ENCODE peak calls at places on chromosomes 3 and 15, in four cellular contexts. One of them, this sample, is unnamed.

GRCh38 chr3:110625126-110625798 is 446.4 kb upstream of the NECTIN3 start:
- DNase-seq in right cardiac atrium: no peak
- DNase-seq in IMR-90: no peak
- DNase-seq in PC-9: no peak
- DNase-seq in this sample: no peak

GRCh38 chr15:54208786-54209185 is 230.5 kb downstream of the UNC13C start:
- DNase-seq in right cardiac atrium: no peak
- DNase-seq in IMR-90: no peak
- DNase-seq in PC-9: no peak
- DNase-seq in this sample: no peak

GRCh38 chr3:102378216-102378615 is 56.6 kb upstream of the ZPLD1 start:
- DNase-seq in right cardiac atrium: no peak
- DNase-seq in IMR-90: no peak
- DNase-seq in PC-9: no peak
- DNase-seq in this sample: peak; percentile 92

GRCh38 chr3:147389265-147390175 is 16.8 kb downstream of the ZIC4 start:
- DNase-seq in right cardiac atrium: no peak
- DNase-seq in IMR-90: no peak
- DNase-seq in PC-9: no peak
- DNase-seq in this sample: no peak

GRCh38 chr3:95097493-95097892 is 1034.6 kb downstream of the NSUN3 start:
- DNase-seq in right cardiac atrium: no peak
- DNase-seq in IMR-90: no peak
- DNase-seq in PC-9: no peak
- DNase-seq in this sample: no peak

GRCh38 chr15:58232273-58233065 is 94.3 kb downstream of the AQP9 start:
- DNase-seq in right cardiac atrium: no peak
- DNase-seq in IMR-90: no peak
- DNase-seq in PC-9: no peak
- DNase-seq in this sample: no peak

GRCh38 chr3:108145578-108145977 is 54.7 kb upstream of the CD47 start:
- DNase-seq in right cardiac atrium: no peak
- DNase-seq in IMR-90: no peak
- DNase-seq in PC-9: no peak
- DNase-seq in this sample: no peak

GRCh38 chr3:68876112-68876713 is 56.1 kb downstream of the TAFA4 start:
- DNase-seq in right cardiac atrium: no peak
- DNase-seq in IMR-90: peak; percentile 74
- DNase-seq in PC-9: no peak
- DNase-seq in this sample: peak; percentile 18

GRCh38 chr15:97027772-97028171 is 697.3 kb downstream of the NR2F2 start:
- DNase-seq in right cardiac atrium: no peak
- DNase-seq in IMR-90: no peak
- DNase-seq in PC-9: no peak
- DNase-seq in this sample: no peak

GRCh38 chr15:101100593-101101442 is 151.0 kb downstream of the CHSY1 start:
- DNase-seq in right cardiac atrium: peak; percentile 41
- DNase-seq in IMR-90: no peak
- DNase-seq in PC-9: no peak
- DNase-seq in this sample: no peak

GRCh38 chr15:52733078-52733477 is 53.9 kb upstream of the ATOSA start:
- DNase-seq in right cardiac atrium: no peak
- DNase-seq in IMR-90: no peak
- DNase-seq in PC-9: peak; percentile 61
- DNase-seq in this sample: no peak

GRCh38 chr3:104005815-104006214 is 1360.9 kb upstream of the ALCAM start:
- DNase-seq in right cardiac atrium: no peak
- DNase-seq in IMR-90: no peak
- DNase-seq in PC-9: no peak
- DNase-seq in this sample: peak; percentile 2

GRCh38 chr3:18808423-18808822 is 339.9 kb upstream of the KCNH8 start:
- DNase-seq in right cardiac atrium: no peak
- DNase-seq in IMR-90: no peak
- DNase-seq in PC-9: no peak
- DNase-seq in this sample: peak; percentile 33

GRCh38 chr15:56821721-56822425 is 88.6 kb upstream of the ZNF280D start:
- DNase-seq in right cardiac atrium: peak; percentile 63
- DNase-seq in IMR-90: peak; percentile 77
- DNase-seq in PC-9: peak; percentile 35
- DNase-seq in this sample: peak; percentile 16

GRCh38 chr15:97745481-97746071 is 214.9 kb upstream of the ARRDC4 start:
- DNase-seq in right cardiac atrium: no peak
- DNase-seq in IMR-90: no peak
- DNase-seq in PC-9: no peak
- DNase-seq in this sample: no peak

GRCh38 chr3:12748477-12748876 is 10.6 kb downstream of the TMEM40 start:
- DNase-seq in right cardiac atrium: no peak
- DNase-seq in IMR-90: no peak
- DNase-seq in PC-9: no peak
- DNase-seq in this sample: no peak

GRCh38 chr15:63495780-63496179 is 8.6 kb upstream of the USP3 start:
- DNase-seq in right cardiac atrium: no peak
- DNase-seq in IMR-90: no peak
- DNase-seq in PC-9: no peak
- DNase-seq in this sample: no peak

GRCh38 chr3:187327827-187328226 is 36.3 kb upstream of the MASP1 start:
- DNase-seq in right cardiac atrium: no peak
- DNase-seq in IMR-90: no peak
- DNase-seq in PC-9: no peak
- DNase-seq in this sample: no peak

GRCh38 chr3:112734718-112735350 is 93.9 kb upstream of the CCDC80 start:
- DNase-seq in right cardiac atrium: no peak
- DNase-seq in IMR-90: peak; percentile 78
- DNase-seq in PC-9: peak; percentile 44
- DNase-seq in this sample: no peak

GRCh38 chr15:36373549-36373948 is 205.9 kb upstream of the CDIN1 start:
- DNase-seq in right cardiac atrium: no peak
- DNase-seq in IMR-90: peak; percentile 3
- DNase-seq in PC-9: peak; percentile 94
- DNase-seq in this sample: no peak

GRCh38 chr3:13037458-13038117 is 35.6 kb downstream of the IQSEC1 start:
- DNase-seq in right cardiac atrium: no peak
- DNase-seq in IMR-90: peak; percentile 25
- DNase-seq in PC-9: no peak
- DNase-seq in this sample: no peak

GRCh38 chr3:50370594-50370993 is 11.3 kb upstream of the TMEM115 start:
- DNase-seq in right cardiac atrium: no peak
- DNase-seq in IMR-90: peak; percentile 23
- DNase-seq in PC-9: no peak
- DNase-seq in this sample: no peak

GRCh38 chr15:30816430-30816829 is 87.3 kb upstream of the FAN1 start:
- DNase-seq in right cardiac atrium: no peak
- DNase-seq in IMR-90: no peak
- DNase-seq in PC-9: no peak
- DNase-seq in this sample: no peak

GRCh38 chr15:84398763-84399701 is 163.5 kb downstream of the GOLGA6L4 start:
- DNase-seq in right cardiac atrium: peak; percentile 63
- DNase-seq in IMR-90: no peak
- DNase-seq in PC-9: no peak
- DNase-seq in this sample: no peak

GRCh38 chr3:126985143-126985985 is 2.4 kb downstream of the PLXNA1 start:
- DNase-seq in right cardiac atrium: peak; percentile 65
- DNase-seq in IMR-90: no peak
- DNase-seq in PC-9: no peak
- DNase-seq in this sample: no peak

GRCh38 chr3:29065211-29065785 is 215.6 kb upstream of the RBMS3 start:
- DNase-seq in right cardiac atrium: peak; percentile 80
- DNase-seq in IMR-90: peak; percentile 99
- DNase-seq in PC-9: peak; percentile 52
- DNase-seq in this sample: peak; percentile 98

GRCh38 chr3:63470745-63471144 is 181.7 kb upstream of the SNTN start:
- DNase-seq in right cardiac atrium: no peak
- DNase-seq in IMR-90: no peak
- DNase-seq in PC-9: no peak
- DNase-seq in this sample: no peak

GRCh38 chr3:105459566-105460290 is 93.0 kb downstream of the ALCAM start:
- DNase-seq in right cardiac atrium: no peak
- DNase-seq in IMR-90: peak; percentile 52
- DNase-seq in PC-9: no peak
- DNase-seq in this sample: no peak
- H3K27ac ChIP-seq in right cardiac atrium: no peak overlapping the region
- H3K27ac ChIP-seq in IMR-90: no peak overlapping the region
- H3K27ac ChIP-seq in PC-9: no peak overlapping the region
- H3K27ac ChIP-seq in this sample: no peak overlapping the region

DNA sequence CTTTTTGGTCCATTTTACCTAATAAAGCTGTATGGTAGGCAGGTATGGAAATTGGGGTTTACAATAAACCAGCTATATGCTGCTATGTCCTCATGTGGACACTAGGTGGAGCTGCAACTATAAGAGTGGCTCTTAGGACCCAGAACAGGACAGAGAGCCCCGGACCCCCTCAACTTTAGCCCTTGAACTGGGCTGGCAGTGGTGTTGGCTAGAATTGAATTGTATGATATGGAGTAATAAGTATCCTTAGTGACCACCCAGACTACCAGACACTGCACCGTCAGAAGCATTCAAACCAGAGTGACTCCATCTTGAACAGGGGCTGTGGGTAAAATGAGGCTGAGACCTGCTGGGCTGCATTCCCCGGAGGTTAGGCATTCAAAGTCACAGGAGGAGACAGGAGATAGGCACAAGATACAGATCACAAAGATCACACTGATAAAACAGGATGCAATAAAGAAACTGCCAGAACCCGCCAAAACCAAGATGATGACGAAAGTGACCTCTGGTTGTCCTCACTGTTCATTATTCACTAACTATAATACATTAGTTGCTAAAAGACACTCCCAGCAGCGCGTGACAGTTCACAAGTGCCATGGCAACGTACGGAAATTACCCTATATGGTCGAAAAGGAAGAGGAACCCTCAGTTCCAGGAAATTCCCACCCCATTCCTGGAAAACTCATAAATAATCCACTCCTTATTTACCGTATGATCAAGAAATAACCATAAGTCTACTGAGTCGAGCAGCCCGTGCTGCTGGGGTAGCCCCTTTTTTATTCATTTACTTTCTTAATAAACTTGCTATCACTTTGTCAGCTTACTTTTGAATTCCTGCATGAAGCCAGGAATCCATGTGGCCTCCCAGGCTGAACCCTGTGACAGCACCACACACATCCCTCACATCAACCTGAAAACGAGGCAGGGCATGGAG is 68.7 kb upstream of the BLM start:
- DNase-seq in right cardiac atrium: peak; percentile 78
- DNase-seq in IMR-90: peak; percentile 69
- DNase-seq in PC-9: peak; percentile 69
- DNase-seq in this sample: no peak
- H3K27ac ChIP-seq in right cardiac atrium: peak overlapping the region; percentile 57
- H3K27ac ChIP-seq in IMR-90: peak overlapping the region; percentile 38
- H3K27ac ChIP-seq in PC-9: peak overlapping the region; percentile 41
- H3K27ac ChIP-seq in this sample: no peak overlapping the region

GRCh38 chr15:74809242-74809641 is 3.4 kb upstream of the LMAN1L start:
- DNase-seq in right cardiac atrium: peak; percentile 27
- DNase-seq in IMR-90: no peak
- DNase-seq in PC-9: no peak
- DNase-seq in this sample: no peak

GRCh38 chr15:74807302-74807701 is 5.3 kb upstream of the LMAN1L start:
- DNase-seq in right cardiac atrium: no peak
- DNase-seq in IMR-90: peak; percentile 28
- DNase-seq in PC-9: no peak
- DNase-seq in this sample: no peak

GRCh38 chr15:74809951-74810350 is 2.7 kb upstream of the LMAN1L start:
- DNase-seq in right cardiac atrium: no peak
- DNase-seq in IMR-90: peak; percentile 40
- DNase-seq in PC-9: no peak
- DNase-seq in this sample: no peak

GRCh38 chr15:74808073-74808839 is 4.4 kb upstream of the LMAN1L start:
- DNase-seq in right cardiac atrium: peak; percentile 75
- DNase-seq in IMR-90: peak; percentile 15
- DNase-seq in PC-9: no peak
- DNase-seq in this sample: no peak

DNA sequence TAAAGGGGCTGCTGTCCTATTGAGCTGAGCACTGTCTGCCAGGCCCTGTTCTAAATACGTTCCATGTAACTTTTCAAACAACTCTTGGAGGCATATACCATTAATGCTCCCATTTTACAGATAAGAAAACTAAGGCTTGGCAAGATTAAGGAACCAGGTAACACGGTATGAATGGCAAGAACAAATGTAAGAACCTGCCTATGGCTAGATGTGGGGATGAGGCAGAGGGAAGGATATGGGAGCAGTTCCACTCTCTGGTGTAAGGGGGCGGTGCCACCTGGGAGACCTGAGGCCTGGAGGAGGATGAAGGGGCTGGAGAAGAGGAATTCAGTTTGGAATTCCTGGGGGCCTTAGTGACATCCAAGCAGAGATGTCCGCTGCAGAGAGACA is 3.8 kb upstream of the LMAN1L start:
- DNase-seq in right cardiac atrium: no peak
- DNase-seq in IMR-90: no peak
- DNase-seq in PC-9: no peak
- DNase-seq in this sample: no peak
- H3K27ac ChIP-seq in right cardiac atrium: no peak overlapping the region
- H3K27ac ChIP-seq in IMR-90: no peak overlapping the region
- H3K27ac ChIP-seq in PC-9: no peak overlapping the region
- H3K27ac ChIP-seq in this sample: peak overlapping the region; percentile 85

GRCh38 chr3:52058111-52058510 is 1.7 kb upstream of the DUSP7 start:
- DNase-seq in right cardiac atrium: no peak
- DNase-seq in IMR-90: no peak
- DNase-seq in PC-9: no peak
- DNase-seq in this sample: no peak
- H3K27ac ChIP-seq in right cardiac atrium: no peak overlapping the region
- H3K27ac ChIP-seq in IMR-90: no peak overlapping the region
- H3K27ac ChIP-seq in PC-9: no peak overlapping the region
- H3K27ac ChIP-seq in this sample: peak overlapping the region; percentile 100

GRCh38 chr3:4494807-4495200 is 1.7 kb downstream of the ITPR1 start:
- DNase-seq in right cardiac atrium: no peak
- DNase-seq in IMR-90: no peak
- DNase-seq in PC-9: no peak
- DNase-seq in this sample: no peak

GRCh38 chr3:4491873-4492239 is 1.3 kb upstream of the ITPR1 start:
- DNase-seq in right cardiac atrium: no peak
- DNase-seq in IMR-90: no peak
- DNase-seq in PC-9: no peak
- DNase-seq in this sample: no peak

GRCh38 chr3:4492240-4493007 is 724 bp upstream of the ITPR1 start:
- DNase-seq in right cardiac atrium: peak; percentile 73
- DNase-seq in IMR-90: peak; percentile 58
- DNase-seq in PC-9: peak; percentile 56
- DNase-seq in this sample: peak; percentile 36

GRCh38 chr3:4493931-4494806 is 1.0 kb downstream of the ITPR1 start:
- DNase-seq in right cardiac atrium: no peak
- DNase-seq in IMR-90: peak; percentile 21
- DNase-seq in PC-9: no peak
- DNase-seq in this sample: no peak

GRCh38 chr3:4493008-4493930 is at the start of gene ITPR1:
- DNase-seq in right cardiac atrium: peak; percentile 99
- DNase-seq in IMR-90: peak; percentile 98
- DNase-seq in PC-9: peak; percentile 88
- DNase-seq in this sample: peak; percentile 90
- H3K27ac ChIP-seq in right cardiac atrium: peak within 1 kb of the TSS; percentile 72
- H3K27ac ChIP-seq in IMR-90: peak within 1 kb of the TSS; percentile 67
- H3K27ac ChIP-seq in PC-9: no peak within 1 kb of the TSS
- H3K27ac ChIP-seq in this sample: peak within 1 kb of the TSS; percentile 53

GRCh38 chr3:5181479-5182141 is 5.9 kb upstream of the EDEM1 start:
- DNase-seq in right cardiac atrium: no peak
- DNase-seq in IMR-90: no peak
- DNase-seq in PC-9: no peak
- DNase-seq in this sample: no peak
- H3K27ac ChIP-seq in right cardiac atrium: no peak overlapping the region
- H3K27ac ChIP-seq in IMR-90: no peak overlapping the region
- H3K27ac ChIP-seq in PC-9: no peak overlapping the region
- H3K27ac ChIP-seq in this sample: no peak overlapping the region

This sample was measured in epithelial cell of prostate.